ENCODE peak calls at places on chromosomes 7 and 10, in nine cellular contexts. N is LoVo; G is NCI-H460; D is activated CD4-positive, CD25-positive, alpha-beta regulatory T cell; Z is GM12865; R is GM10248; X is EL; J is GM13976; L is amygdala. V is an unnamed sample.

GRCh38 chr7:69430502-69431145 is 167.7 kb upstream of the AUTS2 start:
- DNase-seq in L (no peak), X (no peak), Z (peak; percentile 44), R (no peak), D (no peak), J (no peak), G (no peak), N (no peak), V (no peak)

GRCh38 chr7:95304990-95305389 is 19.3 kb downstream of the PON1 start:
- DNase-seq in N (no peak), J (no peak), D (no peak), L (no peak), X (no peak), Z (no peak), R (no peak), G (no peak), V (no peak)

GRCh38 chr7:51315393-51316261 is 982 bp downstream of the COBL start:
- DNase-seq in R (no peak), J (no peak), X (no peak), Z (no peak), L (peak; percentile 68), G (no peak), N (peak; percentile 91), D (no peak), V (peak; percentile 64)

GRCh38 chr10:69088801-69089501 is 1.0 kb downstream of the SRGN start:
- DNase-seq in N (no peak), R (peak; percentile 46), J (peak; percentile 48), Z (peak; percentile 86), L (no peak), G (peak; percentile 87), X (peak; percentile 74), D (no peak), V (no peak)

GRCh38 chr10:104209575-104210198 is 22.5 kb downstream of the CFAP43 start:
- DNase-seq in D (peak; percentile 6), Z (peak; percentile 40), N (peak; percentile 51), J (peak; percentile 47), L (peak; percentile 20), R (peak; percentile 43), G (peak; percentile 48), X (peak; percentile 40), V (peak; percentile 53)

GRCh38 chr10:43867667-43868361 is 219.1 kb upstream of the ZNF32 start:
- DNase-seq in R (no peak), G (no peak), D (no peak), X (peak; percentile 96), Z (no peak), N (no peak), L (no peak), J (no peak), V (no peak)

GRCh38 chr7:90792301-90792700 is 196.2 kb downstream of the CDK14 start:
- DNase-seq in N (no peak), Z (no peak), R (no peak), J (no peak), X (no peak), L (no peak), D (no peak), G (no peak), V (no peak)

GRCh38 chr10:11919271-11919670 is 96.1 kb downstream of the PROSER2 start:
- DNase-seq in G (no peak), N (no peak), D (no peak), R (no peak), Z (no peak), J (no peak), L (no peak), X (no peak), V (no peak)

GRCh38 chr10:22625511-22626288 is 88.7 kb downstream of the PIP4K2A start:
- DNase-seq in J (no peak), X (peak; percentile 35), D (no peak), R (no peak), Z (no peak), L (no peak), G (no peak), N (no peak), V (no peak)

GRCh38 chr7:27205325-27206280 is 5.7 kb upstream of the HOXA13 start:
- DNase-seq in N (peak; percentile 60), L (no peak), G (no peak), D (no peak), Z (no peak), X (no peak), J (no peak), R (no peak), V (peak; percentile 52)

GRCh38 chr10:865257-865656 is 66.2 kb downstream of the LARP4B start:
- DNase-seq in G (no peak), N (no peak), X (no peak), L (no peak), Z (no peak), D (no peak), J (no peak), R (no peak), V (no peak)

GRCh38 chr7:84271550-84271949 is 77.0 kb upstream of the SEMA3A start:
- DNase-seq in X (peak; percentile 3), N (no peak), L (no peak), R (no peak), Z (no peak), D (no peak), J (no peak), G (peak; percentile 12), V (no peak)

GRCh38 chr7:18393465-18394118 is 102.0 kb upstream of the HDAC9 start:
- DNase-seq in Z (no peak), G (no peak), X (no peak), J (no peak), R (no peak), D (no peak), L (no peak), N (no peak), V (no peak)

GRCh38 chr7:4809091-4809591 is 33.7 kb downstream of the AP5Z1 start:
- DNase-seq in R (no peak), G (no peak), X (no peak), N (no peak), D (no peak), J (no peak), Z (no peak), L (peak; percentile 13), V (no peak)

GRCh38 chr10:124049484-124049883 is 43.9 kb downstream of the CHST15 start:
- DNase-seq in N (no peak), J (no peak), R (no peak), Z (no peak), G (no peak), X (peak; percentile 9), L (no peak), D (no peak), V (no peak)

GRCh38 chr10:844552-844951 is 87.0 kb downstream of the LARP4B start:
- DNase-seq in N (no peak), G (no peak), D (no peak), X (peak; percentile 68), J (no peak), Z (no peak), R (no peak), L (no peak), V (no peak)

GRCh38 chr10:107230854-107231253 is 66.3 kb upstream of the SORCS1 start:
- DNase-seq in X (no peak), L (no peak), N (no peak), Z (no peak), R (no peak), D (no peak), J (no peak), G (no peak), V (no peak)

GRCh38 chr7:25014735-25015134 is 34.8 kb upstream of the OSBPL3 start:
- DNase-seq in Z (no peak), J (no peak), G (no peak), D (no peak), R (no peak), X (peak; percentile 87), N (no peak), L (no peak), V (no peak)

GRCh38 chr10:48789861-48790739 is 105.4 kb downstream of the WDFY4 start:
- DNase-seq in R (no peak), D (no peak), J (no peak), X (no peak), N (no peak), Z (no peak), L (no peak), G (no peak), V (no peak)

GRCh38 chr10:5638494-5638893 is 27.9 kb downstream of the ASB13 start:
- DNase-seq in Z (no peak), X (no peak), R (no peak), J (no peak), G (no peak), N (no peak), L (no peak), D (no peak), V (no peak)

GRCh38 chr10:114017266-114017665 is 26.4 kb upstream of the ADRB1 start:
- DNase-seq in J (no peak), N (no peak), X (no peak), Z (no peak), G (no peak), L (no peak), D (no peak), R (no peak), V (no peak)

GRCh38 chr7:30430777-30431176 is 47.8 kb downstream of the NOD1 start:
- DNase-seq in L (no peak), X (no peak), J (no peak), Z (no peak), R (no peak), G (no peak), N (no peak), D (no peak), V (no peak)

GRCh38 chr7:115124409-115124939 is 202.6 kb downstream of the MDFIC start:
- DNase-seq in R (no peak), J (no peak), D (no peak), L (no peak), N (no peak), Z (no peak), X (no peak), G (no peak), V (no peak)

GRCh38 chr7:69823151-69823744 is 225.0 kb downstream of the AUTS2 start:
- DNase-seq in J (no peak), X (no peak), Z (no peak), L (no peak), N (no peak), G (no peak), D (no peak), R (no peak), V (no peak)

GRCh38 chr7:106717997-106718871 is 57.3 kb upstream of the CCDC71L start:
- DNase-seq in J (peak; percentile 40), L (no peak), X (peak; percentile 99), D (peak; percentile 18), Z (peak; percentile 71), N (peak; percentile 68), R (peak; percentile 43), G (peak; percentile 75), V (no peak)

GRCh38 chr10:50416885-50417284 is 165.6 kb upstream of the ASAH2 start:
- DNase-seq in L (no peak), J (no peak), G (no peak), Z (peak; percentile 37), R (no peak), D (no peak), X (no peak), N (no peak), V (no peak)

GRCh38 chr10:36256905-36257304 is 614.8 kb upstream of the FZD8 start:
- DNase-seq in Z (no peak), D (no peak), N (no peak), G (no peak), R (no peak), J (no peak), X (peak; percentile 3), L (no peak), V (no peak)

V was measured in ecto neural progenitor cell.